ENCODE peak calls at places on chromosomes 6 and 20, in seven cellular contexts. B is Peyer's patch, M is breast epithelium, P is tibial nerve, A is PC-3, S is heart left ventricle, Z is MM.1S. G is an unnamed sample. For H3K9me3, H3K36me3 and H3K27me3, the result is how much of the 10 kb centered on the place peaks cover.

GRCh38 chr6:7468382-7469081 is 72.9 kb upstream of the DSP start:
- DNase-seq in M (no peak), S (peak), Z (no peak), P (no peak), B (no peak), A (peak), G (peak)

GRCh38 chr6:82160255-82160990 is 87.1 kb downstream of the IBTK start:
- DNase-seq in M (no peak), S (no peak), Z (no peak), P (no peak), A (no peak), B (no peak), G (no peak)

GRCh38 chr6:89987140-89987539 is 92.9 kb downstream of the GJA10 start:
- DNase-seq in P (no peak), M (no peak), A (no peak), Z (no peak), B (no peak), S (no peak), G (no peak)

GRCh38 chr6:128538763-128539162 is 18.4 kb upstream of the PTPRK start:
- DNase-seq in A (peak), B (no peak), S (no peak), P (no peak), M (no peak), Z (no peak), G (no peak)

GRCh38 chr20:32544893-32545840 is 40.0 kb downstream of the NOL4L start:
- DNase-seq in Z (no peak), P (no peak), B (no peak), A (no peak), S (no peak), M (no peak), G (no peak)

GRCh38 chr6:38176797-38177751 is 357.5 kb downstream of the ZFAND3 start:
- DNase-seq in A (no peak), M (no peak), P (no peak), Z (no peak), B (no peak), S (peak), G (no peak)

GRCh38 chr20:6053776-6054688 is at the start of gene LRRN4:
- DNase-seq in Z (no peak), M (no peak), P (no peak), B (no peak), S (no peak), A (peak), G (no peak)

GRCh38 chr6:131552572-131552971 is 20.5 kb upstream of the ARG1 start:
- DNase-seq in M (no peak), S (no peak), P (no peak), Z (no peak), A (no peak), B (no peak), G (no peak)

GRCh38 chr6:138086573-138087196 is 20.5 kb downstream of the PERP start:
- DNase-seq in Z (no peak), B (no peak), A (peak), M (no peak), S (no peak), P (no peak), G (no peak)

GRCh38 chr6:11354019-11354418 is 121.6 kb upstream of the NEDD9 start:
- DNase-seq in A (no peak), M (peak), B (no peak), Z (no peak), S (peak), P (no peak), G (no peak)

GRCh38 chr6:166351715-166352285 is 9.5 kb upstream of the SFT2D1 start:
- DNase-seq in A (peak), M (no peak), S (no peak), B (no peak), P (no peak), Z (peak), G (no peak)

GRCh38 chr20:19336601-19337000 is 124.2 kb downstream of the SLC24A3 start:
- DNase-seq in B (no peak), P (no peak), M (no peak), S (no peak), Z (no peak), A (no peak), G (no peak)

GRCh38 chr6:89985744-89986493 is 91.7 kb downstream of the GJA10 start:
- DNase-seq in B (no peak), M (no peak), Z (no peak), S (no peak), A (no peak), P (no peak), G (peak)

GRCh38 chr6:23413327-23414203 is 712.5 kb upstream of the NRSN1 start:
- DNase-seq in B (no peak), Z (no peak), S (no peak), P (no peak), A (no peak), M (no peak), G (no peak)

GRCh38 chr20:12673352-12673751 is 335.4 kb upstream of the SPTLC3 start:
- DNase-seq in A (no peak), S (no peak), B (no peak), Z (no peak), P (no peak), M (no peak), G (no peak)

GRCh38 chr6:134577998-134578397 is 260.1 kb upstream of the SGK1 start:
- DNase-seq in M (no peak), Z (no peak), A (peak), S (no peak), P (no peak), B (no peak), G (no peak)

GRCh38 chr6:58113960-58114359 is 796.5 kb downstream of the PRIM2 start:
- DNase-seq in S (no peak), A (peak), M (no peak), Z (no peak), P (no peak), B (no peak), G (no peak)

GRCh38 chr6:34302929-34303328 is 54.1 kb upstream of the SMIM29 start:
- DNase-seq in A (no peak), P (no peak), Z (no peak), S (no peak), M (no peak), B (no peak), G (no peak)

GRCh38 chr6:10801224-10801848 is 37.0 kb downstream of the MAK start:
- DNase-seq in S (peak), A (peak), P (no peak), M (peak), B (peak), Z (peak), G (peak)

GRCh38 chr6:142728910-142729481 is 216.0 kb downstream of the HIVEP2 start:
- DNase-seq in P (no peak), B (no peak), Z (no peak), M (no peak), S (no peak), A (no peak), G (peak)

GRCh38 chr6:109332748-109333147 is 49.5 kb downstream of the CD164 start:
- DNase-seq in A (no peak), S (no peak), Z (no peak), M (no peak), B (peak), P (no peak), G (no peak)

GRCh38 chr6:105178110-105178509 is 1.7 kb downstream of the POPDC3 start:
- DNase-seq in B (no peak), M (no peak), A (peak), Z (no peak), S (no peak), P (no peak), G (no peak)

GRCh38 chr6:73722318-73723060 is 26.5 kb downstream of the CD109 start:
- DNase-seq in P (no peak), M (no peak), B (no peak), S (no peak), Z (no peak), A (peak), G (no peak)

DNA sequence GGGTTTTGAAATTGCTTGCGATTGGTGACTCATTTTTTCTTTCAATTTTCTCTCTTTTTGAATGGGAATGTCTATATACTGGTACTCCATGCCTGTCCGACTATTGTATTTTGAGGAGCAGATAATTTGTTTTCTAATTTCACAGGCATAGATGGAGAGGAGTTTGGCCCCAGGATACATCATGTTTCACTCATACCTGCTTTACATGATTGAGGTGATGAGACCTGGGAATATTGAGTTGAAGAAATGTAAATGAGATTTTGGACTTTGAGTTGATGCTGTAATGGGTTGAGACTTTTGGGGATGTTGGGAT is 253.1 kb upstream of the RAB32 start:
- DNase-seq in B (no peak), M (no peak), P (no peak), A (no peak), S (no peak), Z (no peak), G (no peak)
- H3K9me3 ChIP-seq in B (under half), M (under half), P (under half), A (under half), S (under half), Z (under half), G (under half)

DNA sequence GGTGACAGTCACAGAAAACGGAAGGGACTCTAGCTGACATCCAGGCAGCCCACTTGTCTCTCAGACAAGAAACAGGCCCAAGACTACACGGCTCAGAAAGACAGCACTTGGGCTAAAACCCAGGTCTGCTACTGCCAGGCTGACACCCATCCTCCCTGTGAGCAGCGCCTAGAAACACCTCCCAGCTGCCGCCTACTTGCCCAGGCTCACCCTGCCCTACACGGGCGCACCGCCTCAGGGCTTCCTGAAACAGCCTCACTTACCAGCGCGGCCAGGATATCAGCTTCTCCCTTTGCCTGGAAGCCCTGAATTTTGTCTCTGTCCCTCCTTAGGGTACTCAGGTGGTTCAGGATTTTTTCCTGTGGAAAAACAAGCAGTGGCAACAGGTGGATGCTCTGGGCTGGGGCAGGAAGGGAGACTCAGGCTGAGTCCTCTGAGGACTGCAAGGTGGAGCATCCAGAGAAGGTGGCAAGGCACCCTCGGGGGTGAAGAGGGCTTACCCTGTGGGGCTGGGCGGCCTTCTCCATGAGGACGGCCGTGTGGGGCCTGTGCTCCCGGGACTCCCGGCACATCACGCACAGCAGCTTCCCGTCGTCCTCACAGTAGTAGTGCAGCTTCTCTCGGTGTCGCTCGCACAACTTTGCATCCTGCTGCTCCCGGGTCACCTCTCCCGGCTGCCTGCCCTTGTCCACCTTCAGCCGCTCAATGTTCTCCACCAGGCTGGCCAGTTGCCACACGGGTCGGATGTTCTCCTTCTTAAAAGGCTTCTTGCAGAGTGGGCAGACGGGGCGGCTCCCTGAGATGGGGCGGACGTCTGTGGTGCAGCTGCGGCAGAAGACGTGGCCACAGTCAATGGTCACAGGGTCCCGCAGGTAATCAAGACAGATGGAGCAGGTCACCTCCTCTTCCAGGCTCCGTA is 14.8 kb downstream of the TRIM26 start:
- DNase-seq in A (no peak), P (no peak), S (no peak), Z (no peak), M (no peak), B (no peak), G (no peak)
- H3K36me3 ChIP-seq in A (half or more), P (under half), S (half or more), Z (under half), M (under half), B (under half), G (under half)

GRCh38 chr6:152023613-152024012 is 216.1 kb downstream of the ESR1 start:
- DNase-seq in S (no peak), P (no peak), Z (no peak), B (no peak), M (no peak), A (no peak), G (no peak)
- H3K27me3 ChIP-seq in S (under half), P (under half), Z (under half), B (under half), M (under half), A (under half), G (under half)

GRCh38 chr20:35950093-35950492 is 4.2 kb downstream of the SCAND1 start:
- DNase-seq in A (no peak), Z (no peak), B (no peak), M (no peak), S (no peak), P (no peak), G (no peak)
- H3K9me3 ChIP-seq in A (under half), Z (under half), B (under half), M (under half), S (under half), P (under half), G (under half)

GRCh38 chr20:35511814-35512420 is 17.5 kb downstream of the C20orf173 start:
- DNase-seq in S (no peak), Z (no peak), P (no peak), B (no peak), M (no peak), A (peak), G (peak)

GRCh38 chr20:35515949-35516645 is 13.4 kb downstream of the C20orf173 start:
- DNase-seq in B (no peak), M (peak), A (peak), S (no peak), P (no peak), Z (no peak), G (no peak)

GRCh38 chr20:35515341-35515740 is 14.1 kb downstream of the C20orf173 start:
- DNase-seq in M (no peak), Z (no peak), B (no peak), S (no peak), A (no peak), P (no peak), G (no peak)

GRCh38 chr20:35517125-35517524 is 12.3 kb downstream of the C20orf173 start:
- DNase-seq in P (no peak), B (no peak), M (no peak), S (peak), A (no peak), Z (no peak), G (no peak)

DNA sequence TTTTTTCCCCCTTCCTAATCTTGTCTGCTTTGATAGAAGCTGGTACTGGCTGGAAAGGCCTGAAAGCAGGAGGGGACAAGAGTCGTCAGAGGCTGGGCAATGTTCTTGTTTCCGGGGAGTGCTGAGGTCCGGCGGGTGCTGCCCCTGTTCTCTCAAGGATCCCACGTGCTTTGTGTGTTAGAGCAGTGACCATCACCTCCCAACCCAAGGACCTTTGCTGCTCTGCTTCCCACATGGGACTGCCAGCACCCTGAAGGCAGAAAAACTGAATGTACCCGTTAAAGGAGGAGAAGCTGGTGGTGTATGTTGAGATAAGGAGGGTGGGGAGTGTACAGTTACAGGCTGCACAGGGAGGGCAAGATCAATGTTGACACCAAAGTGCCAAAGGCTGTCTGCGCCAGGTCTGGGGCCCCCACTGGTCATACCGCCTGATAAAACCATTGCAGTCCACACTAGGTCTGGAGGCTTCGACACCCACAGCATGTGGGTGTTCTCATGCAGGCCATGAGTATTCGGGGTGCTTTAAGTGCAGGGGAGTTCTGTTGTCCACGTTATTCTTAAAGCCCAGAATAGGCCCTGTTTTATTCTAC is 15.0 kb downstream of the C20orf173 start:
- DNase-seq in S (no peak), A (no peak), P (no peak), B (no peak), M (no peak), Z (no peak), G (no peak)
- H3K36me3 ChIP-seq in S (under half), A (under half), P (under half), B (under half), M (under half), Z (under half), G (under half)

DNA sequence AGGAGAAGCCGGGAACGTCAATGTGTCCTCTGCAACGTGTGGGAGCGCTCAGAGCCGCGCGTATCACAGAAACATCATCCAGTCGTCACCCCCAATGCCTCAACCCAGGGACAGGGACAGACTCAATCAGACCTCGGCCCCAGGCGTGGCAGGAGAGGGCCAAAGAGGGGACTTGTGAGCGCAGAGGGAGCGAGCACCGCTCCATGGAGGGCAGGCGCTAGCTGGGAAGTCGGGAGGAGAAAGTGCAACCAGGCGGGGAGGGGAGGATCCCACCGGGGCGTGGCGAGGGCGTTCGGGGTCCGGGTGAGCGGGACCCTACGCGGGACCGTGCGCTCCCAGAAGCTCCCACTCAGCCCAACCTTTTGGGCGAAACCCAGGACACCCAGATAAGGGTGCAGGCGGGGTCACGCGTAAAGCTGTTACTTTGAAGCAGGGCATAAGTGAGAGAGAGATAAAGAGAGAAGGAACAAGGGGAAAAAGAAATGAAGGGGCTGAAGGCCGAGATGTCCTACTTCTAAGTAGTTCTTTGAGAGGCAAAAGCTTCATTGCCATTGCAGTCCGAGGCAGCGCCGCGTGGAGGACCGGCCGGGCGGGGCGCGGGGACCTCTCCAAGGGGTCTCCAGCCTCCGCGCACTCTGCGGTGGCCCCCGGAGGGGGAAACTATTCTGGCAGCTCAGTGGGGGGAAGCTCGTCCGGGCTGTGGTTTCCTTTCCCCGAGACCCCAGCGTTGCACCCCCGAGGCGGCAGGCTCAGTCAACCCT is 862 bp upstream of the SOBP start:
- DNase-seq in S (peak), B (peak), M (peak), Z (no peak), P (peak), A (no peak), G (peak)
- H3K27me3 ChIP-seq in S (under half), B (under half), M (under half), Z (under half), P (under half), A (half or more), G (under half)

GRCh38 chr6:163500105-163500504 is 85.6 kb downstream of the QKI start:
- DNase-seq in B (no peak), A (no peak), S (no peak), P (no peak), M (no peak), Z (no peak), G (no peak)
- H3K9me3 ChIP-seq in B (under half), A (under half), S (under half), P (under half), M (under half), Z (under half), G (under half)

GRCh38 chr20:37299718-37300529 is 10.5 kb downstream of the MANBAL start:
- DNase-seq in Z (no peak), S (no peak), P (no peak), M (no peak), B (no peak), A (no peak), G (no peak)

GRCh38 chr20:37298190-37298939 is 8.9 kb downstream of the MANBAL start:
- DNase-seq in A (peak), B (peak), P (peak), S (no peak), M (no peak), Z (peak), G (no peak)

GRCh38 chr20:37303637-37304036 is 14.2 kb downstream of the MANBAL start:
- DNase-seq in Z (no peak), P (no peak), A (no peak), M (no peak), S (no peak), B (no peak), G (no peak)

GRCh38 chr20:37302981-37303380 is 13.5 kb downstream of the MANBAL start:
- DNase-seq in A (no peak), P (no peak), B (no peak), M (peak), S (no peak), Z (no peak), G (no peak)

GRCh38 chr20:37301120-37301519 is 11.7 kb downstream of the MANBAL start:
- DNase-seq in Z (no peak), M (no peak), P (no peak), S (no peak), A (no peak), B (no peak), G (no peak)
- H3K36me3 ChIP-seq in Z (under half), M (under half), P (under half), S (under half), A (under half), B (under half), G (under half)